ENCODE peak calls at places on chromosomes 2 and 18, in four cellular contexts. K, T, D and A are unnamed samples.

GRCh38 chr2:95031076-95031725 is 5.7 kb downstream of the MAL start:
- DNase-seq in K (no peak), T (no peak), D (no peak), A (no peak)

GRCh38 chr2:196284033-196284844 is 112.9 kb upstream of the STK17B start:
- DNase-seq in K (no peak), T (no peak), D (no peak), A (no peak)

GRCh38 chr2:40251146-40251545 is 200.7 kb downstream of the SLC8A1 start:
- DNase-seq in K (no peak), T (no peak), D (no peak), A (no peak)

GRCh38 chr18:41378628-41379027 is 576.4 kb upstream of the PIK3C3 start:
- DNase-seq in K (no peak), T (no peak), D (no peak), A (no peak)

GRCh38 chr2:241010531-241011295 is 12.3 kb downstream of the SNED1 start:
- DNase-seq in K (no peak), T (no peak), D (no peak), A (no peak)

GRCh38 chr2:144230452-144231085 is 289.4 kb downstream of the ZEB2 start:
- DNase-seq in K (no peak), T (no peak), D (no peak), A (no peak)

GRCh38 chr2:140348826-140349225 is 1568.6 kb upstream of the NXPH2 start:
- DNase-seq in K (no peak), T (no peak), D (no peak), A (no peak)

GRCh38 chr2:150495993-150496627 is 8.6 kb upstream of the RND3 start:
- DNase-seq in K (no peak), T (no peak), D (no peak), A (no peak)

GRCh38 chr2:49332415-49332814 is 178.1 kb upstream of the FSHR start:
- DNase-seq in K (no peak), T (no peak), D (no peak), A (no peak)

GRCh38 chr18:61569176-61569892 is 236.1 kb downstream of the CDH20 start:
- DNase-seq in K (no peak), T (no peak), D (no peak), A (no peak)

GRCh38 chr2:27135471-27135955 is 1.1 kb upstream of the PREB start:
- DNase-seq in K (no peak), T (no peak), D (no peak), A (no peak)

GRCh38 chr2:2057125-2057721 is 273.9 kb downstream of the MYT1L start:
- DNase-seq in K (no peak), T (peak; percentile 13), D (no peak), A (peak; percentile 45)

GRCh38 chr18:39627936-39628335 is 2062.3 kb upstream of the CELF4 start:
- DNase-seq in K (no peak), T (no peak), D (no peak), A (no peak)

GRCh38 chr2:180003566-180003965 is 3.5 kb downstream of the CWC22 start:
- DNase-seq in K (no peak), T (peak; percentile 18), D (no peak), A (peak; percentile 29)

GRCh38 chr2:207683879-207684627 is 27.4 kb upstream of the CCNYL1 start:
- DNase-seq in K (no peak), T (no peak), D (no peak), A (no peak)

GRCh38 chr2:64943387-64944150 is 45.6 kb upstream of the SLC1A4 start:
- DNase-seq in K (no peak), T (no peak), D (no peak), A (no peak)

GRCh38 chr2:164839914-164840457 is 1.6 kb downstream of the COBLL1 start:
- DNase-seq in K (no peak), T (no peak), D (no peak), A (no peak)

DNA sequence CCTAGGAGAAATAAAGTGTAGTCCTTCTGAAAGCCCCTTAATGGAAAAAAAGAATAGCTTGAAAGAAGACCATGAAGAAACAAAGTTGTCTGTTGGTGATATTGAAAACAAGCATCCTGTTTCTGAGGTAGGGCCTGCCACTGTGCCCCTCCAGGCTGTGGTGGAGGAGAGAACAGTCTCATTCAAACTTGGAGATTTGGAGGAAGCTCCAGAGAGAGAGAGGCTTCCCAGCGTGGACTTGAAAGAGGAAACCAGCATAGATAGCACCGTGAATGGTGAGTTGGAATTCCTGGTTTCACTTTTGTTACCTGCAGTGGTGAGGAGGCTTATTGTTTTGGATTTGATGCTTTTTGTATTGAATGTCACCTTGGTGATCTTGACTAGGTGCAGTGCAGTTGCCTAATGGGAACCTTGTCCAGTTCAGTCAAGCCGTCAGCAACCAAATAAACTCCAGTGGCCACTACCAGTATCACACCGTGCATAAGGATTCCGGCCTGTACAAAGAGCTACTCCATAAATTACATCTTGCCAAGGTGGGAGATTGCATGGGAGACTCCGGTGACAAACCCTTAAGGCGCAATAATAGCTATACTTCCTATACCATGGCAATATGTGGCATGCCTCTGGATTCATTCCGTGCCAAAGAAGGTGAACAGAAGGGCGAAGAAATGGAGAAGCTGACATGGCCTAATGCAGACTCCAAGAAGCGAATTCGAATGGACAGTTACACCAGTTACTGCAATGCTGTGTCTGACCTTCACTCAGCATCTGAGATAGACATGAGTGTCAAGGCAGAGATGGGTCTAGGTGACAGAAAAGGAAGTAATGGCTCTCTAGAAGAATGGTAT is 13.3 kb downstream of the SLC20A1 start:
- DNase-seq in K (no peak), T (no peak), D (no peak), A (no peak)
- TF ChIP-seq SPI1 in K (no peak), T (no peak), D (no peak), A (peak; percentile 11)

DNA sequence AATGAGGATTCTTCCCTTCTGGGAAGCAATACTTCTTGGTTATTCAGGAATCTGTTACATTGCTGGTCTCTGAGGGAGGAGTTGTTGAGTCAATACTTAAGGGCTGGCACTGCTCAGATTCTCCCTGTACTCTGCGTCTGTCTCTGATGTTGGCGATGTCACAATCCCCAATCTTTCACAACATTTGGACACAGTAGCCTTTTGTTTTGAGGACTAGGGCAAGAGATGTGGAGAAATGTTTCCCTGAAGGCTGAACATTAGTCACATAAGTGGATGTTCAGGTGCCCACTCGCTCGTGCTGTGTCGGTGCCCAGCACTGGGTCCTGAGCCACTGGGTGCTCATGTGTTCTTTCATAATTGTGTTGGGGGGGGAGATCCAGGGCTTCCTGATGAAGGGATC is 55.0 kb downstream of the MAPK4 start:
- DNase-seq in K (no peak), T (no peak), D (no peak), A (no peak)
- TF ChIP-seq SPI1 in K (no peak), T (no peak), D (no peak), A (no peak)

GRCh38 chr18:49648811-49649210 is 87.0 kb downstream of the LIPG start:
- DNase-seq in K (no peak), T (no peak), D (no peak), A (no peak)

GRCh38 chr18:49645836-49646235 is 84.0 kb downstream of the LIPG start:
- DNase-seq in K (no peak), T (no peak), D (no peak), A (no peak)

GRCh38 chr18:49648326-49648725 is 86.5 kb downstream of the LIPG start:
- DNase-seq in K (no peak), T (no peak), D (no peak), A (no peak)

GRCh38 chr18:49646864-49647263 is 85.0 kb downstream of the LIPG start:
- DNase-seq in K (no peak), T (no peak), D (no peak), A (no peak)

GRCh38 chr18:49647496-49648168 is 85.8 kb downstream of the LIPG start:
- DNase-seq in K (no peak), T (no peak), D (no peak), A (no peak)
- TF ChIP-seq SPI1 in K (no peak), T (no peak), D (no peak), A (no peak)

GRCh38 chr2:239688098-239688497 is 287.3 kb upstream of the HDAC4 start:
- DNase-seq in K (no peak), T (no peak), D (no peak), A (peak; percentile 27)

GRCh38 chr2:239689985-239690384 is 289.2 kb upstream of the HDAC4 start:
- DNase-seq in K (no peak), T (no peak), D (no peak), A (no peak)

GRCh38 chr2:239688840-239689239 is 288.0 kb upstream of the HDAC4 start:
- DNase-seq in K (no peak), T (no peak), D (no peak), A (no peak)

GRCh38 chr2:239690651-239691631 is 290.1 kb upstream of the HDAC4 start:
- DNase-seq in K (no peak), T (no peak), D (no peak), A (peak; percentile 28)

DNA sequence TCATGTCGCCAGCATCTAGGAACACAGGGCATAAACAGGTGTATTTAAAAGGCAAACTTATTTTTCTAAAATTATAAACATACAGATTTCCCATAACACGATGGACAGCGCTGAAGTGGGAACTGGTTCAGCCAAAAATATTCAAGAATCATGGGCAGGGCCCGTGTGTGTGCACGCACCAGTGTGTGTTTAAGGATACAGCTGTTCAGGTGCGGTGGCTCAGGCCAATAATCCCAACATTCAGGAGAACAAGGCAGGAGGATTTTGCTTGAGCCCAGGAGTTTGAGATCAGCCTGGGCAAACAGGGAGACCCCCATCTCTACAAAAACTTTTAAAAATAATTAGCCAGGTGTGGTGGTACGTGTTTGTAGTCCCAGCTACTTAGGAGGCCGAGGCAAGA is 288.6 kb upstream of the HDAC4 start:
- DNase-seq in K (no peak), T (no peak), D (no peak), A (no peak)
- TF ChIP-seq SPI1 in K (no peak), T (no peak), D (no peak), A (no peak)

DNA sequence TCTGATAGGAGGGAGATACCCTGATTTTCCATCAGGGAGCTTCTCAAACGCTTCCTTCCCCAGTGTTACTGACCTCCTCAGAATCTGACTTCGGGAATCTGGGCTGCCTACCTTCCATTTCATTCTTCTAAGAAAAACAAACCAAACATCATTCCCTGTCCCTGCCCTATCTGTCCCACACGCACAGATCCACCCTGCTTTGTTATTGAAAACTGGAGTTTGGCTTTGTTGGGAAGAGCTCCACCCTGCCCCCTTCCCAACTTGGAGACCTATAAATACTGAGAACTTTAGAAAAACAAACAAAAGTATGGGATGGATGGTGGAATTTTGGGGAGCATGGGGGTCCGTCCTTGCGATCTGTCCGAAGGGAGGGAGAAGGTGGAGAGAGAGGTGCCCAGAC is 135.7 kb upstream of the SIX3 start:
- DNase-seq in K (no peak), T (no peak), D (no peak), A (no peak)
- TF ChIP-seq SPI1 in K (no peak), T (no peak), D (no peak), A (no peak)

GRCh38 chr2:19810637-19811036 is 91.1 kb downstream of the TTC32 start:
- DNase-seq in K (no peak), T (no peak), D (no peak), A (no peak)

GRCh38 chr2:19810148-19810547 is 91.6 kb downstream of the TTC32 start:
- DNase-seq in K (no peak), T (no peak), D (no peak), A (no peak)

GRCh38 chr2:19807346-19807745 is 94.4 kb downstream of the TTC32 start:
- DNase-seq in K (no peak), T (no peak), D (no peak), A (no peak)

GRCh38 chr2:19807866-19808265 is 93.9 kb downstream of the TTC32 start:
- DNase-seq in K (no peak), T (no peak), D (no peak), A (no peak)

DNA sequence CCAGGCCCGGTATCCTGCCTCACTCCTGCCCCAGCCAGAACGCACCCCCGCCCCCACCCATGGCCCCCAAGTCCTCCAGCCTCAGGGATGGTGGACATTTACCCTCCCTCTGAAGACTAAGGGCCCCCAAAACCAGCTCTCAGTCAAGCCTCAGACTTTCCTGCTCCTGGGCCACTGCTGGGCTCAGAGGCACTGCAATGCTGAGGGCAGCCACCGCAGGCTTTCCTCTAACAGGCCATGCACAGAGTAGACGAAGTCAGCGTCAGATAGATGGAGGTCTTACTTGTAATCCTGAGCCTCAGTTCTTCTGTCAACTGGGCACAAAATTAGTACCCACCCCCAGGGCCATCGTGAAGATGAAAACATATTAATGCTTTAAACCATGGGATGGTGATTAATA is 92.6 kb downstream of the TTC32 start:
- DNase-seq in K (no peak), T (no peak), D (no peak), A (no peak)
- TF ChIP-seq SPI1 in K (no peak), T (no peak), D (no peak), A (no peak)